ENCODE peak calls at places on chromosomes 5 and 9, in nine cellular contexts. F is NCI-H226; T is RCC 7860; Q is renal cortical epithelial cell; P is substantia nigra; Y is fibroblast of the aortic adventitia; U is neural progenitor cell; O is activated CD8-positive, alpha-beta memory T cell treated with anti-CD3 and anti-CD28 coated beads, Interleukin-2, amount 50 U/mL, for 48 hours; G is astrocyte. N is an unnamed sample.

GRCh38 chr9:83062653-83063527 is at the start of gene RASEF:
- DNase-seq in F (peak), T (peak), Q (no peak), P (no peak), Y (no peak), U (peak), O (no peak), G (peak), N (peak)

GRCh38 chr9:91039835-91040140 is 238.2 kb downstream of the SYK start:
- DNase-seq in F (no peak), T (no peak), Q (no peak), P (no peak), Y (no peak), U (no peak), O (peak), G (no peak), N (no peak)

GRCh38 chr9:121171236-121171635 is 30.4 kb downstream of the RAB14 start:
- DNase-seq in F (no peak), T (no peak), Q (no peak), P (no peak), Y (no peak), U (no peak), O (no peak), G (no peak), N (no peak)

GRCh38 chr5:67972027-67972822 is 243.3 kb upstream of the PIK3R1 start:
- DNase-seq in F (no peak), T (no peak), Q (no peak), P (no peak), Y (peak), U (no peak), O (no peak), G (no peak), N (no peak)

GRCh38 chr5:131260895-131261294 is 3.0 kb upstream of the CDC42SE2 start:
- DNase-seq in F (no peak), T (no peak), Q (peak), P (no peak), Y (no peak), U (no peak), O (no peak), G (no peak), N (peak)

GRCh38 chr5:1507457-1507856 is 16.3 kb downstream of the LPCAT1 start:
- DNase-seq in F (no peak), T (no peak), Q (no peak), P (no peak), Y (no peak), U (no peak), O (no peak), G (no peak), N (no peak)

GRCh38 chr5:150057052-150057451 is 29.3 kb downstream of the CSF1R start:
- DNase-seq in F (no peak), T (no peak), Q (no peak), P (no peak), Y (no peak), U (no peak), O (no peak), G (no peak), N (no peak)

GRCh38 chr5:8807636-8808035 is 738.2 kb downstream of the SEMA5A start:
- DNase-seq in F (peak), T (peak), Q (no peak), P (no peak), Y (no peak), U (no peak), O (no peak), G (peak), N (peak)

GRCh38 chr9:36008774-36009300 is 27.9 kb upstream of the RECK start:
- DNase-seq in F (peak), T (peak), Q (peak), P (peak), Y (peak), U (peak), O (peak), G (no peak), N (peak)

GRCh38 chr9:16883586-16883985 is 13.1 kb upstream of the BNC2 start:
- DNase-seq in F (peak), T (no peak), Q (no peak), P (no peak), Y (no peak), U (no peak), O (no peak), G (no peak), N (no peak)

GRCh38 chr5:157193699-157194424 is 13.2 kb downstream of the ITK start:
- DNase-seq in F (no peak), T (no peak), Q (no peak), P (no peak), Y (no peak), U (no peak), O (no peak), G (no peak), N (no peak)

GRCh38 chr9:124321416-124321815 is 63.7 kb downstream of the NEK6 start:
- DNase-seq in F (no peak), T (no peak), Q (no peak), P (no peak), Y (no peak), U (no peak), O (no peak), G (no peak), N (no peak)

GRCh38 chr5:115457985-115458384 is 86.6 kb downstream of the FEM1C start:
- DNase-seq in F (peak), T (no peak), Q (peak), P (no peak), Y (no peak), U (peak), O (no peak), G (peak), N (no peak)

GRCh38 chr5:107289030-107289714 is 381.6 kb downstream of the EFNA5 start:
- DNase-seq in F (no peak), T (peak), Q (peak), P (no peak), Y (no peak), U (no peak), O (no peak), G (no peak), N (no peak)

GRCh38 chr9:131629827-131630205 is 84.5 kb downstream of the PRRT1B start:
- DNase-seq in F (no peak), T (no peak), Q (no peak), P (no peak), Y (no peak), U (no peak), O (no peak), G (no peak), N (no peak)

GRCh38 chr9:125435776-125436612 is 174.4 kb downstream of the GAPVD1 start:
- DNase-seq in F (no peak), T (no peak), Q (no peak), P (no peak), Y (no peak), U (no peak), O (peak), G (no peak), N (no peak)

GRCh38 chr9:84754461-84754860 is 84.9 kb downstream of the NTRK2 start:
- DNase-seq in F (no peak), T (no peak), Q (no peak), P (no peak), Y (no peak), U (no peak), O (no peak), G (peak), N (peak)

GRCh38 chr5:179606071-179606909 is 17.2 kb downstream of the HNRNPH1 start:
- DNase-seq in F (no peak), T (no peak), Q (no peak), P (no peak), Y (no peak), U (no peak), O (no peak), G (no peak), N (no peak)

GRCh38 chr9:77451507-77451906 is 196.6 kb downstream of the GNA14 start:
- DNase-seq in F (no peak), T (no peak), Q (no peak), P (no peak), Y (no peak), U (no peak), O (peak), G (no peak), N (no peak)

GRCh38 chr5:67047180-67047579 is 149.4 kb downstream of the CD180 start:
- DNase-seq in F (peak), T (no peak), Q (no peak), P (peak), Y (no peak), U (peak), O (no peak), G (no peak), N (no peak)

GRCh38 chr9:92735907-92736600 is 28.6 kb downstream of the BICD2 start:
- DNase-seq in F (no peak), T (peak), Q (no peak), P (no peak), Y (no peak), U (no peak), O (no peak), G (no peak), N (no peak)

GRCh38 chr9:561430-561829 is 280.1 kb upstream of the DMRT1 start:
- DNase-seq in F (no peak), T (no peak), Q (peak), P (no peak), Y (peak), U (no peak), O (no peak), G (peak), N (peak)